ENCODE peak calls at places on chromosomes 4 and X, in five cellular contexts. B is sigmoid colon, D is HepG2, S is transverse colon, U is suprapubic skin. M is an unnamed sample. For H3K27me3, the result is how much of the 10 kb centered on the place peaks cover.

GRCh38 chr4:98586634-98587354 is 71.6 kb downstream of the TSPAN5 start:
- DNase-seq in B (no peak), D (no peak), S (no peak), U (no peak), M (peak)

GRCh38 chr4:188171551-188171950 is 32.3 kb downstream of the TRIML1 start:
- DNase-seq in B (no peak), D (no peak), S (no peak), U (no peak), M (no peak)

GRCh38 chr4:2691952-2692435 is 64.1 kb downstream of the TNIP2 start:
- DNase-seq in B (no peak), D (no peak), S (no peak), U (no peak), M (no peak)

GRCh38 chr4:79576480-79576803 is 168.4 kb upstream of the GK2 start:
- DNase-seq in B (no peak), D (peak), S (no peak), U (no peak), M (no peak)

GRCh38 chr4:121034010-121034409 is 38.3 kb downstream of the NDNF start:
- DNase-seq in B (no peak), D (no peak), S (no peak), U (no peak), M (no peak)

GRCh38 chr4:8392591-8393190 is 47.8 kb downstream of the ACOX3 start:
- DNase-seq in B (no peak), D (no peak), S (no peak), U (no peak), M (no peak)

GRCh38 chr4:67106846-67107467 is 438.3 kb downstream of the CENPC start:
- DNase-seq in B (no peak), D (no peak), S (no peak), U (no peak), M (no peak)

GRCh38 chr4:10456270-10457254 is 664 bp downstream of the ZNF518B start:
- DNase-seq in B (peak), D (no peak), S (peak), U (peak), M (peak)

GRCh38 chrX:93177930-93178329 is 495.4 kb downstream of the NAP1L3 start:
- DNase-seq in B (no peak), D (no peak), S (no peak), U (no peak), M (no peak)

GRCh38 chr4:70577220-70577927 is 14.7 kb upstream of the AMBN start:
- DNase-seq in B (no peak), D (peak), S (no peak), U (no peak), M (no peak)

DNA sequence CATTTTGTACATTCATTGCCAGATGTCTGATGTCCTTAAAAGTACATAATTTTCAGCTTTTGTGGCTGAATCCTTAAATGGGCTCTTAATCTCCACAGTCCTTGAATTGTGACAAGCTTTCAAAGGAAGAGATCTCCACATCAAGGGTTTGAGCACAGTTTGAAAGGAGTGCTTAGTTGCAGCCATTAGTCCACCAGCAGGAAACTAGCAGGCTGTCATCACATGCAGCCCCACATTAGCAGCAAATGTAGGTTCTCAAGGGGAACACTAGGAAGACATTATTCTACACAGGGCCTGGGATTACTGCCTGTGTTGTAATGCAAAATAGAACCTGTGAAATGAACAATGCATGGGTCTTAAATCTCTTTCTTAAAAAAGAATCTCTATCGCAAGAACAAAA is 173.2 kb downstream of the CBLL2 start:
- DNase-seq in B (no peak), D (no peak), S (no peak), U (no peak), M (no peak)
- TF ChIP-seq POLR2AphosphoS5 in B (no peak), D (no peak), S (no peak), U (no peak), M (no peak)

DNA sequence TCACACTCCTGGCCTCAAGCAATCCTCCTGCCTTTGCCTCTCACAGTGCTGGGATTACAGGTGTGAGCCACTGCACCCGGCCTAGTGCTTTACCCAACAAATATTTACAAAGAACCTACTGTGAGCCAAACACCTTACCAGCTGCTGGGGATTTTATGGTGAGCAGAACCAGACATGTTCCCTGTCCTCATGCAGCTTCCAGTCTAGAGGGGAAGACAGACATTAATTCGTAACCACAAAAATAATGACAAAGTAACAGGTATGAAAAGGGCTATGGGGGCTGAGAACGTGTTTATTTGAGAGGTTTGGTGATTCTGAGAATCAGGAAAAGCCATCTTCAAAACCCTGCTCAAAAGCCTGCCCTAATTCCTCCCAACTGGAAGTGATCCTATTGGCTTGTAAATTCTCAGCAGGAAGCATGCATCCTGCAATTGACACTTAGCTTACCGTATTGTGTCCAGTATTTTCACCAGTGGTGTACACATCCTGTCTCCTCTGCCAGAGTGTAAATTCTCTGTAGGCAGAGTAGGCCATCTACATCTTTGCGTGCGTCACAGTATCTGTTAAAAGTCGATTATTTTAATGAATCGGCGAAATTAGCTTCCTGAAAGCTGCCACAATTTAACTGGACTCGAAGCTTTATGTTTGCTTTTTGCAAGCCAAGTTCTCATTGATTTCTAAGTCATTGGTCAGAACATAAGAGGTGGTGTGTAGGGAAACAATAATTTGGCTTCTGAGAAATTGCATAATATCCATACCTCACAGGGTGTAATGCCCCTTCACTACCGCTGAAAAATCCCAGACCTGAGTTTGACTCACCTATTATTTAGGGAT is 67.0 kb downstream of the TMEM156 start:
- DNase-seq in B (no peak), D (peak), S (no peak), U (no peak), M (no peak)
- TF ChIP-seq POLR2A in B (no peak), D (no peak), S (no peak), U (no peak), M (no peak)

GRCh38 chr4:87975466-87975865 is at the start of gene SPP1:
- DNase-seq in B (no peak), D (peak), S (no peak), U (no peak), M (peak)
- H3K27me3 ChIP-seq in B (under half), D (under half), S (under half), U (under half), M (under half)

GRCh38 chr4:147741190-147741788 is 9.4 kb downstream of the ARHGAP10 start:
- DNase-seq in B (no peak), D (no peak), S (no peak), U (no peak), M (no peak)
- TF ChIP-seq POLR2AphosphoS5 in B (no peak), D (no peak), S (no peak), U (no peak), M (no peak)

GRCh38 chr4:155807021-155807420 is 48.2 kb downstream of the GUCY1B1 start:
- DNase-seq in B (no peak), D (no peak), S (no peak), U (no peak), M (no peak)
- TF ChIP-seq POLR2A in B (no peak), D (no peak), S (no peak), U (no peak), M (no peak)

DNA sequence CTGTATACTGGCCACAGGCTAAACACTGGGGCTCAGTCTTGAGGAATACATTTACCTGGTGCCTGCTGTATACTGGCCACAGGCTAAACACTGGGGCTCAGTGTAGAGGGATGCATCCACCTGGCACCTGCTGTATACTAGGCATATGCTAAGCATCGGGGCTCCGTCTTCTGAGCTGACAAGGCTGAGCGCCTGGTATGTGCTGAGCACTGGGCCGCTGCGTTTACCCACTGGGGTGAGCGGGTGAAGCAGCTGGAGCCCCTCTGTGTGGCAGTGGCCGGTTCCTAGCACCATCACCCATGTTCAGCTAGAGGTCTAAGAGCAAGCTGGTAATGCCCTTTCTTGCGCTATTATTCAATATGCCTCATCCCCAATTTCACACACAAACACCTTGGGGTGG is 93.4 kb downstream of the ADRA2C start:
- DNase-seq in B (no peak), D (no peak), S (no peak), U (no peak), M (no peak)
- H3K27me3 ChIP-seq in B (under half), D (under half), S (half or more), U (half or more), M (half or more)